ENCODE peak calls at places on chromosomes 5 and 9, in five cellular contexts. One of them, this sample, is unnamed.

GRCh38 chr5:179242676-179243075 is 102.6 kb downstream of the ADAMTS2 start:
- DNase-seq in H1: no peak
- DNase-seq in K562: no peak
- DNase-seq in GM12878: no peak
- DNase-seq in HepG2: no peak
- DNase-seq in this sample: no peak

GRCh38 chr9:113398796-113399195 is 2.3 kb downstream of the ALAD start:
- DNase-seq in H1: no peak
- DNase-seq in K562: no peak
- DNase-seq in GM12878: no peak
- DNase-seq in HepG2: no peak
- DNase-seq in this sample: no peak

GRCh38 chr5:56845277-56845676 is 29.9 kb downstream of the MAP3K1 start:
- DNase-seq in H1: no peak
- DNase-seq in K562: no peak
- DNase-seq in GM12878: no peak
- DNase-seq in HepG2: no peak
- DNase-seq in this sample: no peak

GRCh38 chr9:125506045-125506444 is 201.0 kb downstream of the MAPKAP1 start:
- DNase-seq in H1: no peak
- DNase-seq in K562: no peak
- DNase-seq in GM12878: no peak
- DNase-seq in HepG2: no peak
- DNase-seq in this sample: no peak

GRCh38 chr5:33046091-33046490 is 335.0 kb downstream of the NPR3 start:
- DNase-seq in H1: no peak
- DNase-seq in K562: no peak
- DNase-seq in GM12878: no peak
- DNase-seq in HepG2: no peak
- DNase-seq in this sample: no peak

GRCh38 chr5:112417931-112418358 is 1.1 kb downstream of the EPB41L4A start:
- DNase-seq in H1: no peak
- DNase-seq in K562: no peak
- DNase-seq in GM12878: peak; percentile 11
- DNase-seq in HepG2: no peak
- DNase-seq in this sample: peak; percentile 28

GRCh38 chr9:93944011-93944410 is 11.1 kb downstream of the BARX1 start:
- DNase-seq in H1: no peak
- DNase-seq in K562: no peak
- DNase-seq in GM12878: no peak
- DNase-seq in HepG2: no peak
- DNase-seq in this sample: no peak

GRCh38 chr5:150520747-150521521 is 13.0 kb downstream of the NDST1 start:
- DNase-seq in H1: no peak
- DNase-seq in K562: no peak
- DNase-seq in GM12878: no peak
- DNase-seq in HepG2: no peak
- DNase-seq in this sample: no peak

GRCh38 chr9:130912932-130913598 is 16.5 kb upstream of the QRFP start:
- DNase-seq in H1: no peak
- DNase-seq in K562: peak; percentile 67
- DNase-seq in GM12878: no peak
- DNase-seq in HepG2: no peak
- DNase-seq in this sample: no peak

GRCh38 chr5:97476852-97477534 is 293.9 kb upstream of the RIOK2 start:
- DNase-seq in H1: no peak
- DNase-seq in K562: no peak
- DNase-seq in GM12878: no peak
- DNase-seq in HepG2: no peak
- DNase-seq in this sample: no peak

GRCh38 chr5:7464182-7464581 is 68.2 kb downstream of the ADCY2 start:
- DNase-seq in H1: no peak
- DNase-seq in K562: no peak
- DNase-seq in GM12878: no peak
- DNase-seq in HepG2: no peak
- DNase-seq in this sample: no peak

GRCh38 chr5:20608567-20608966 is 620.6 kb upstream of the CDH18 start:
- DNase-seq in H1: no peak
- DNase-seq in K562: no peak
- DNase-seq in GM12878: no peak
- DNase-seq in HepG2: no peak
- DNase-seq in this sample: no peak

DNA sequence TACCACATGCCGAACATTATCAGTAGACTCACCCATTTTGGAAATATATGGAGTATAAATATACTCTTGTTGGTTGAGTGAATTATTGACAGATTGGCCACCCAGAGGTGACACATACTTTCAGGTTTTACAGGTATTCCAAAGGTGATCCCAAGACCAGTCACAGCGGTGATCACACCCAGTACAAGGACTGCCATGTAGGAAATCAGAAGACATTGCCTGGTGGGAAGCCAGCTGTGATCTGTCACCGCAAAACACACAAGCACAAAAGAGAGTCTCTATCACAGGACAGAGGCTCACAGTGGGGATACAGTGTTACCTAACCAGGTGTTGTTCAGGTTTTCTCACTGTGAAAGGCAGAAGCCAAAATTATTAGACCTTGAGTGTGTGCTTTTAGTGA is 15.8 kb downstream of the BTF3 start:
- DNase-seq in H1: no peak
- DNase-seq in K562: no peak
- DNase-seq in GM12878: no peak
- DNase-seq in HepG2: no peak
- DNase-seq in this sample: no peak
- TF ChIP-seq GABPA in H1: no peak
- TF ChIP-seq GABPA in K562: no peak
- TF ChIP-seq GABPA in GM12878: no peak
- TF ChIP-seq GABPA in HepG2: no peak
- TF ChIP-seq GABPA in this sample: no peak

GRCh38 chr5:96176022-96176421 is 214.4 kb upstream of the ELL2 start:
- DNase-seq in H1: no peak
- DNase-seq in K562: no peak
- DNase-seq in GM12878: no peak
- DNase-seq in HepG2: no peak
- DNase-seq in this sample: no peak

GRCh38 chr5:96177303-96177869 is 215.7 kb upstream of the ELL2 start:
- DNase-seq in H1: no peak
- DNase-seq in K562: no peak
- DNase-seq in GM12878: peak; percentile 73
- DNase-seq in HepG2: peak; percentile 40
- DNase-seq in this sample: peak; percentile 15

GRCh38 chr5:96175090-96175489 is 213.4 kb upstream of the ELL2 start:
- DNase-seq in H1: no peak
- DNase-seq in K562: no peak
- DNase-seq in GM12878: peak; percentile 17
- DNase-seq in HepG2: no peak
- DNase-seq in this sample: peak; percentile 24

DNA sequence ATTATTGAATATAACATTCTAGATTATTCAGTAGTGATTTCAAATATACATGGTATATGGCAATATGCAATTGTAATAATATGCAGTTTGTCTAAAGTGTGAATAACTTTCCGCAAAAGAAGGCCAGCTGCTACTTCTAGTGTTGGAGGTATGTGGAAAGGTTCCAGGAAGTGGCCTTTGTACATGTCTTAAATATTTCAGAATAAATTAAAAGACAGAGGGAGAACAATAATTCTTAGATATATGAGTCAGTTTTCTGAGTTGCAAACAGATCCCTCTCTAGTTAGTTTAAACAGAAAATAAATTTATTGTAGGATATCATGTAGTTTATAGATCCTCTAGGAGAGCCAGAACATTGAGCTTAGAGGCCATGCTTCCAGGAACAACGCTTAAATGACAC is 210.8 kb upstream of the ELL2 start:
- DNase-seq in H1: no peak
- DNase-seq in K562: no peak
- DNase-seq in GM12878: no peak
- DNase-seq in HepG2: no peak
- DNase-seq in this sample: no peak
- TF ChIP-seq RAD21 in H1: no peak
- TF ChIP-seq RAD21 in K562: no peak
- TF ChIP-seq RAD21 in GM12878: no peak
- TF ChIP-seq RAD21 in HepG2: no peak
- TF ChIP-seq RAD21 in this sample: no peak

GRCh38 chr9:90659626-90660364 is 17.2 kb upstream of the DIRAS2 start:
- DNase-seq in H1: no peak
- DNase-seq in K562: no peak
- DNase-seq in GM12878: no peak
- DNase-seq in HepG2: no peak
- DNase-seq in this sample: no peak
- TF ChIP-seq GABPA in H1: no peak
- TF ChIP-seq GABPA in K562: no peak
- TF ChIP-seq GABPA in GM12878: no peak
- TF ChIP-seq GABPA in HepG2: no peak
- TF ChIP-seq GABPA in this sample: no peak

GRCh38 chr9:38686923-38687322 is 33.0 kb downstream of the FAM240B start:
- DNase-seq in H1: no peak
- DNase-seq in K562: no peak
- DNase-seq in GM12878: no peak
- DNase-seq in HepG2: no peak
- DNase-seq in this sample: no peak

GRCh38 chr9:38687389-38687842 is 32.5 kb downstream of the FAM240B start:
- DNase-seq in H1: no peak
- DNase-seq in K562: peak; percentile 50
- DNase-seq in GM12878: no peak
- DNase-seq in HepG2: peak; percentile 14
- DNase-seq in this sample: no peak

GRCh38 chr9:38687992-38688391 is 31.9 kb downstream of the FAM240B start:
- DNase-seq in H1: no peak
- DNase-seq in K562: no peak
- DNase-seq in GM12878: no peak
- DNase-seq in HepG2: no peak
- DNase-seq in this sample: no peak

GRCh38 chr9:38690574-38690973 is 29.4 kb downstream of the FAM240B start:
- DNase-seq in H1: no peak
- DNase-seq in K562: no peak
- DNase-seq in GM12878: no peak
- DNase-seq in HepG2: no peak
- DNase-seq in this sample: no peak

DNA sequence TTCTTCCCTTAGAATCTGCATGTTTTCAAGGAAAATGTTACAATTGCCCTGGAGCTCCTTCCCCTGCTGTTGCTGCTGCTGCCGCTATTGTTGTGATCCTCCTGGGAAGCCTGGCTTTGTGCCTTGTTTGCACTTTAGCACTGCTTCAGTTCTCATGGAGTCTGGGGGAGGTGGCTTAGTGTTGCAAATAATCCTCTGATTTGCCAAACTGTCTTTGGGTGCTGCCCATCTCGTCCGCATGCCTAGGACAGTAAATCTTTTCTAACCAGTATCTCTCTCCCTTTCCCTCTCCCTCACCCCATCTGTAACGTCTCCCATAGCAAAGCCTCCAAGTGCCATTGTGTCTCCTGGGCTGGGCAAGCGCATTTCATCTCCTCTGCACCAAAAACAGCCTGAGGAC is 30.3 kb downstream of the FAM240B start:
- DNase-seq in H1: peak; percentile 75
- DNase-seq in K562: no peak
- DNase-seq in GM12878: no peak
- DNase-seq in HepG2: no peak
- DNase-seq in this sample: peak; percentile 78
- TF ChIP-seq RAD21 in H1: no peak
- TF ChIP-seq RAD21 in K562: no peak
- TF ChIP-seq RAD21 in GM12878: no peak
- TF ChIP-seq RAD21 in HepG2: no peak
- TF ChIP-seq RAD21 in this sample: no peak

GRCh38 chr5:72649449-72649848 is 142.2 kb upstream of the ZNF366 start:
- DNase-seq in H1: no peak
- DNase-seq in K562: peak; percentile 22
- DNase-seq in GM12878: no peak
- DNase-seq in HepG2: no peak
- DNase-seq in this sample: no peak
- TF ChIP-seq GABPA in H1: no peak
- TF ChIP-seq GABPA in K562: no peak
- TF ChIP-seq GABPA in GM12878: no peak
- TF ChIP-seq GABPA in HepG2: no peak
- TF ChIP-seq GABPA in this sample: no peak

This sample was measured in SK-N-SH.